ENCODE peak calls at places on chromosomes 4 and X, in ten cellular contexts. One of them, this sample, is unnamed.

GRCh38 chr4:69467797-69468196 is 27.9 kb downstream of the UGT2B4 start:
- DNase-seq in astrocyte of the spinal cord: no peak
- DNase-seq in HTR-8/SVneo: no peak
- DNase-seq in activated naive CD4-positive, alpha-beta T cell: no peak
- DNase-seq in activated T-cell treated with anti-CD3 and anti-CD28 coated beads, Interleukin-2, amount 50 U/mL, for 4 hours: no peak
- DNase-seq in activated CD4-positive, alpha-beta memory T cell treated with anti-CD3 and anti-CD28 coated beads for 36 hours: no peak
- DNase-seq in nephron progenitor cell: no peak
- DNase-seq in left colon: no peak
- DNase-seq in activated B cell treated with CpG ODN at 0.5 μM for 24 hours: no peak
- DNase-seq in amniotic stem cell: no peak
- DNase-seq in this sample: no peak

GRCh38 chr4:74628808-74629616 is 165.3 kb downstream of the BTC start:
- DNase-seq in amniotic stem cell: no peak
- DNase-seq in activated B cell treated with CpG ODN at 0.5 μM for 24 hours: no peak
- DNase-seq in nephron progenitor cell: no peak
- DNase-seq in activated T-cell treated with anti-CD3 and anti-CD28 coated beads, Interleukin-2, amount 50 U/mL, for 4 hours: no peak
- DNase-seq in activated naive CD4-positive, alpha-beta T cell: no peak
- DNase-seq in astrocyte of the spinal cord: no peak
- DNase-seq in activated CD4-positive, alpha-beta memory T cell treated with anti-CD3 and anti-CD28 coated beads for 36 hours: no peak
- DNase-seq in left colon: peak
- DNase-seq in HTR-8/SVneo: no peak
- DNase-seq in this sample: no peak

GRCh38 chrX:30577362-30577961 is at the start of gene TASL:
- DNase-seq in activated T-cell treated with anti-CD3 and anti-CD28 coated beads, Interleukin-2, amount 50 U/mL, for 4 hours: no peak
- DNase-seq in activated B cell treated with CpG ODN at 0.5 μM for 24 hours: peak
- DNase-seq in left colon: no peak
- DNase-seq in nephron progenitor cell: no peak
- DNase-seq in HTR-8/SVneo: no peak
- DNase-seq in activated naive CD4-positive, alpha-beta T cell: no peak
- DNase-seq in amniotic stem cell: no peak
- DNase-seq in activated CD4-positive, alpha-beta memory T cell treated with anti-CD3 and anti-CD28 coated beads for 36 hours: peak
- DNase-seq in astrocyte of the spinal cord: no peak
- DNase-seq in this sample: no peak

GRCh38 chr4:110533940-110534339 is 58.0 kb downstream of the ENPEP start:
- DNase-seq in astrocyte of the spinal cord: peak
- DNase-seq in activated naive CD4-positive, alpha-beta T cell: no peak
- DNase-seq in activated T-cell treated with anti-CD3 and anti-CD28 coated beads, Interleukin-2, amount 50 U/mL, for 4 hours: no peak
- DNase-seq in HTR-8/SVneo: peak
- DNase-seq in activated B cell treated with CpG ODN at 0.5 μM for 24 hours: no peak
- DNase-seq in left colon: no peak
- DNase-seq in nephron progenitor cell: no peak
- DNase-seq in amniotic stem cell: peak
- DNase-seq in activated CD4-positive, alpha-beta memory T cell treated with anti-CD3 and anti-CD28 coated beads for 36 hours: no peak
- DNase-seq in this sample: peak

GRCh38 chr4:184255917-184256642 is 38.4 kb upstream of the ENPP6 start:
- DNase-seq in activated CD4-positive, alpha-beta memory T cell treated with anti-CD3 and anti-CD28 coated beads for 36 hours: no peak
- DNase-seq in amniotic stem cell: no peak
- DNase-seq in left colon: no peak
- DNase-seq in HTR-8/SVneo: no peak
- DNase-seq in nephron progenitor cell: no peak
- DNase-seq in activated naive CD4-positive, alpha-beta T cell: no peak
- DNase-seq in activated T-cell treated with anti-CD3 and anti-CD28 coated beads, Interleukin-2, amount 50 U/mL, for 4 hours: no peak
- DNase-seq in astrocyte of the spinal cord: no peak
- DNase-seq in activated B cell treated with CpG ODN at 0.5 μM for 24 hours: no peak
- DNase-seq in this sample: no peak

GRCh38 chrX:149638860-149639259 is 7.3 kb upstream of the TMEM185A start:
- DNase-seq in left colon: no peak
- DNase-seq in activated T-cell treated with anti-CD3 and anti-CD28 coated beads, Interleukin-2, amount 50 U/mL, for 4 hours: no peak
- DNase-seq in activated B cell treated with CpG ODN at 0.5 μM for 24 hours: no peak
- DNase-seq in activated naive CD4-positive, alpha-beta T cell: no peak
- DNase-seq in astrocyte of the spinal cord: peak
- DNase-seq in nephron progenitor cell: no peak
- DNase-seq in amniotic stem cell: no peak
- DNase-seq in HTR-8/SVneo: no peak
- DNase-seq in activated CD4-positive, alpha-beta memory T cell treated with anti-CD3 and anti-CD28 coated beads for 36 hours: no peak
- DNase-seq in this sample: no peak

GRCh38 chr4:155906554-155907247 is 3.2 kb downstream of the TDO2 start:
- DNase-seq in activated CD4-positive, alpha-beta memory T cell treated with anti-CD3 and anti-CD28 coated beads for 36 hours: no peak
- DNase-seq in nephron progenitor cell: no peak
- DNase-seq in HTR-8/SVneo: peak
- DNase-seq in amniotic stem cell: peak
- DNase-seq in left colon: no peak
- DNase-seq in astrocyte of the spinal cord: peak
- DNase-seq in activated T-cell treated with anti-CD3 and anti-CD28 coated beads, Interleukin-2, amount 50 U/mL, for 4 hours: no peak
- DNase-seq in activated B cell treated with CpG ODN at 0.5 μM for 24 hours: no peak
- DNase-seq in activated naive CD4-positive, alpha-beta T cell: no peak
- DNase-seq in this sample: peak

GRCh38 chr4:23889814-23890269 is at the start of gene PPARGC1A:
- DNase-seq in amniotic stem cell: no peak
- DNase-seq in activated T-cell treated with anti-CD3 and anti-CD28 coated beads, Interleukin-2, amount 50 U/mL, for 4 hours: no peak
- DNase-seq in left colon: peak
- DNase-seq in activated CD4-positive, alpha-beta memory T cell treated with anti-CD3 and anti-CD28 coated beads for 36 hours: peak
- DNase-seq in HTR-8/SVneo: no peak
- DNase-seq in nephron progenitor cell: peak
- DNase-seq in activated naive CD4-positive, alpha-beta T cell: no peak
- DNase-seq in astrocyte of the spinal cord: peak
- DNase-seq in activated B cell treated with CpG ODN at 0.5 μM for 24 hours: no peak
- DNase-seq in this sample: no peak

GRCh38 chr4:174284181-174284886 is 623 bp downstream of the CEP44 start:
- DNase-seq in nephron progenitor cell: peak
- DNase-seq in astrocyte of the spinal cord: peak
- DNase-seq in amniotic stem cell: no peak
- DNase-seq in activated T-cell treated with anti-CD3 and anti-CD28 coated beads, Interleukin-2, amount 50 U/mL, for 4 hours: no peak
- DNase-seq in HTR-8/SVneo: peak
- DNase-seq in activated naive CD4-positive, alpha-beta T cell: no peak
- DNase-seq in activated B cell treated with CpG ODN at 0.5 μM for 24 hours: no peak
- DNase-seq in activated CD4-positive, alpha-beta memory T cell treated with anti-CD3 and anti-CD28 coated beads for 36 hours: no peak
- DNase-seq in left colon: no peak
- DNase-seq in this sample: peak

GRCh38 chr4:159925770-159926169 is 822.9 kb downstream of the RAPGEF2 start:
- DNase-seq in astrocyte of the spinal cord: no peak
- DNase-seq in activated B cell treated with CpG ODN at 0.5 μM for 24 hours: no peak
- DNase-seq in activated CD4-positive, alpha-beta memory T cell treated with anti-CD3 and anti-CD28 coated beads for 36 hours: no peak
- DNase-seq in nephron progenitor cell: no peak
- DNase-seq in activated naive CD4-positive, alpha-beta T cell: no peak
- DNase-seq in left colon: no peak
- DNase-seq in amniotic stem cell: no peak
- DNase-seq in activated T-cell treated with anti-CD3 and anti-CD28 coated beads, Interleukin-2, amount 50 U/mL, for 4 hours: no peak
- DNase-seq in HTR-8/SVneo: no peak
- DNase-seq in this sample: no peak

GRCh38 chrX:155864655-155865054 is 16.5 kb upstream of the VAMP7 start:
- DNase-seq in activated CD4-positive, alpha-beta memory T cell treated with anti-CD3 and anti-CD28 coated beads for 36 hours: no peak
- DNase-seq in nephron progenitor cell: no peak
- DNase-seq in activated T-cell treated with anti-CD3 and anti-CD28 coated beads, Interleukin-2, amount 50 U/mL, for 4 hours: no peak
- DNase-seq in activated B cell treated with CpG ODN at 0.5 μM for 24 hours: no peak
- DNase-seq in left colon: no peak
- DNase-seq in astrocyte of the spinal cord: no peak
- DNase-seq in amniotic stem cell: no peak
- DNase-seq in activated naive CD4-positive, alpha-beta T cell: no peak
- DNase-seq in HTR-8/SVneo: peak
- DNase-seq in this sample: no peak

GRCh38 chr4:1985287-1985686 is 23.5 kb downstream of the NELFA start:
- DNase-seq in activated B cell treated with CpG ODN at 0.5 μM for 24 hours: no peak
- DNase-seq in activated CD4-positive, alpha-beta memory T cell treated with anti-CD3 and anti-CD28 coated beads for 36 hours: no peak
- DNase-seq in HTR-8/SVneo: no peak
- DNase-seq in nephron progenitor cell: no peak
- DNase-seq in astrocyte of the spinal cord: no peak
- DNase-seq in amniotic stem cell: no peak
- DNase-seq in left colon: peak
- DNase-seq in activated naive CD4-positive, alpha-beta T cell: no peak
- DNase-seq in activated T-cell treated with anti-CD3 and anti-CD28 coated beads, Interleukin-2, amount 50 U/mL, for 4 hours: no peak
- DNase-seq in this sample: no peak